ENCODE peak calls at places on chromosomes 4 and X, in nine cellular contexts. One of them, this sample, is unnamed.

GRCh38 chrX:19373034-19373891 is 29.5 kb downstream of the PDHA1 start:
- DNase-seq in A549: no peak
- DNase-seq in PC-9: no peak
- DNase-seq in tibial nerve: no peak
- DNase-seq in mucosa of descending colon: no peak
- DNase-seq in AG10803: no peak
- DNase-seq in GM23338: peak; percentile 56
- DNase-seq in HFF-Myc: no peak
- DNase-seq in AG04449: no peak
- DNase-seq in this sample: no peak

GRCh38 chr4:83109480-83110221 is 4.9 kb downstream of the PLAC8 start:
- DNase-seq in A549: peak; percentile 9
- DNase-seq in PC-9: no peak
- DNase-seq in tibial nerve: no peak
- DNase-seq in mucosa of descending colon: peak; percentile 73
- DNase-seq in AG10803: peak; percentile 35
- DNase-seq in GM23338: peak; percentile 78
- DNase-seq in HFF-Myc: no peak
- DNase-seq in AG04449: no peak
- DNase-seq in this sample: no peak

GRCh38 chrX:9785252-9785943 is 831 bp upstream of the SHROOM2 start:
- DNase-seq in A549: no peak
- DNase-seq in PC-9: no peak
- DNase-seq in tibial nerve: no peak
- DNase-seq in mucosa of descending colon: no peak
- DNase-seq in AG10803: no peak
- DNase-seq in GM23338: peak; percentile 19
- DNase-seq in HFF-Myc: no peak
- DNase-seq in AG04449: no peak
- DNase-seq in this sample: no peak

GRCh38 chrX:115147220-115147619 is 42.0 kb upstream of the RBMXL3 start:
- DNase-seq in A549: peak; percentile 6
- DNase-seq in PC-9: peak; percentile 42
- DNase-seq in tibial nerve: no peak
- DNase-seq in mucosa of descending colon: no peak
- DNase-seq in AG10803: peak; percentile 33
- DNase-seq in GM23338: peak; percentile 8
- DNase-seq in HFF-Myc: no peak
- DNase-seq in AG04449: no peak
- DNase-seq in this sample: no peak

GRCh38 chr4:156778093-156778492 is 193.5 kb downstream of the PDGFC start:
- DNase-seq in A549: no peak
- DNase-seq in PC-9: no peak
- DNase-seq in tibial nerve: no peak
- DNase-seq in mucosa of descending colon: no peak
- DNase-seq in AG10803: peak; percentile 71
- DNase-seq in GM23338: no peak
- DNase-seq in HFF-Myc: no peak
- DNase-seq in AG04449: no peak
- DNase-seq in this sample: no peak

GRCh38 chrX:11759461-11760311 is 1.6 kb downstream of the MSL3 start:
- DNase-seq in A549: peak; percentile 84
- DNase-seq in PC-9: peak; percentile 87
- DNase-seq in tibial nerve: peak; percentile 48
- DNase-seq in mucosa of descending colon: peak; percentile 61
- DNase-seq in AG10803: peak; percentile 92
- DNase-seq in GM23338: peak; percentile 85
- DNase-seq in HFF-Myc: peak; percentile 77
- DNase-seq in AG04449: peak; percentile 41
- DNase-seq in this sample: no peak

GRCh38 chrX:38055170-38055847 is 49.0 kb downstream of the SYTL5 start:
- DNase-seq in A549: no peak
- DNase-seq in PC-9: no peak
- DNase-seq in tibial nerve: no peak
- DNase-seq in mucosa of descending colon: no peak
- DNase-seq in AG10803: peak; percentile 62
- DNase-seq in GM23338: no peak
- DNase-seq in HFF-Myc: no peak
- DNase-seq in AG04449: no peak
- DNase-seq in this sample: no peak

GRCh38 chr4:93573285-93573684 is 255.3 kb upstream of the ATOH1 start:
- DNase-seq in A549: no peak
- DNase-seq in PC-9: no peak
- DNase-seq in tibial nerve: no peak
- DNase-seq in mucosa of descending colon: no peak
- DNase-seq in AG10803: no peak
- DNase-seq in GM23338: no peak
- DNase-seq in HFF-Myc: no peak
- DNase-seq in AG04449: no peak
- DNase-seq in this sample: no peak

GRCh38 chr4:17763352-17763890 is 18.0 kb downstream of the FAM184B start:
- DNase-seq in A549: no peak
- DNase-seq in PC-9: no peak
- DNase-seq in tibial nerve: no peak
- DNase-seq in mucosa of descending colon: no peak
- DNase-seq in AG10803: no peak
- DNase-seq in GM23338: no peak
- DNase-seq in HFF-Myc: no peak
- DNase-seq in AG04449: no peak
- DNase-seq in this sample: no peak

GRCh38 chr4:182478475-182478874 is 235.3 kb downstream of the TENM3 start:
- DNase-seq in A549: peak; percentile 20
- DNase-seq in PC-9: no peak
- DNase-seq in tibial nerve: no peak
- DNase-seq in mucosa of descending colon: no peak
- DNase-seq in AG10803: peak; percentile 50
- DNase-seq in GM23338: peak; percentile 82
- DNase-seq in HFF-Myc: peak; percentile 9
- DNase-seq in AG04449: no peak
- DNase-seq in this sample: no peak

GRCh38 chr4:93201471-93201870 is 627.1 kb upstream of the ATOH1 start:
- DNase-seq in A549: no peak
- DNase-seq in PC-9: no peak
- DNase-seq in tibial nerve: no peak
- DNase-seq in mucosa of descending colon: no peak
- DNase-seq in AG10803: no peak
- DNase-seq in GM23338: no peak
- DNase-seq in HFF-Myc: no peak
- DNase-seq in AG04449: no peak
- DNase-seq in this sample: no peak

GRCh38 chrX:130165181-130165702 is 399 bp downstream of the AIFM1 start:
- DNase-seq in A549: no peak
- DNase-seq in PC-9: no peak
- DNase-seq in tibial nerve: peak; percentile 13
- DNase-seq in mucosa of descending colon: no peak
- DNase-seq in AG10803: peak; percentile 47
- DNase-seq in GM23338: no peak
- DNase-seq in HFF-Myc: no peak
- DNase-seq in AG04449: no peak
- DNase-seq in this sample: no peak

GRCh38 chrX:37608156-37608555 is 36.7 kb downstream of the LANCL3 start:
- DNase-seq in A549: no peak
- DNase-seq in PC-9: no peak
- DNase-seq in tibial nerve: no peak
- DNase-seq in mucosa of descending colon: no peak
- DNase-seq in AG10803: no peak
- DNase-seq in GM23338: peak; percentile 60
- DNase-seq in HFF-Myc: no peak
- DNase-seq in AG04449: no peak
- DNase-seq in this sample: no peak

GRCh38 chrX:134369576-134369975 is 90.4 kb upstream of the HPRT1 start:
- DNase-seq in A549: no peak
- DNase-seq in PC-9: no peak
- DNase-seq in tibial nerve: no peak
- DNase-seq in mucosa of descending colon: no peak
- DNase-seq in AG10803: no peak
- DNase-seq in GM23338: no peak
- DNase-seq in HFF-Myc: no peak
- DNase-seq in AG04449: no peak
- DNase-seq in this sample: no peak

GRCh38 chrX:105876658-105877057 is 54.3 kb downstream of the NRK start:
- DNase-seq in A549: no peak
- DNase-seq in PC-9: no peak
- DNase-seq in tibial nerve: no peak
- DNase-seq in mucosa of descending colon: no peak
- DNase-seq in AG10803: no peak
- DNase-seq in GM23338: peak; percentile 50
- DNase-seq in HFF-Myc: no peak
- DNase-seq in AG04449: no peak
- DNase-seq in this sample: no peak
- TF ChIP-seq CTCF in A549: peak; percentile 23
- TF ChIP-seq CTCF in PC-9: peak; percentile 54
- TF ChIP-seq CTCF in tibial nerve: no peak
- TF ChIP-seq CTCF in mucosa of descending colon: no peak
- TF ChIP-seq CTCF in AG10803: no peak
- TF ChIP-seq CTCF in GM23338: peak; percentile 48
- TF ChIP-seq CTCF in HFF-Myc: no peak
- TF ChIP-seq CTCF in AG04449: peak; percentile 15
- TF ChIP-seq CTCF in this sample: peak; percentile 26

GRCh38 chrX:131703646-131704045 is 159.8 kb downstream of the OR13H1 start:
- DNase-seq in A549: no peak
- DNase-seq in PC-9: no peak
- DNase-seq in tibial nerve: no peak
- DNase-seq in mucosa of descending colon: no peak
- DNase-seq in AG10803: no peak
- DNase-seq in GM23338: no peak
- DNase-seq in HFF-Myc: no peak
- DNase-seq in AG04449: no peak
- DNase-seq in this sample: no peak
- H3K4me3 ChIP-seq in A549: peak overlapping the region; percentile 72
- H3K4me3 ChIP-seq in PC-9: no peak overlapping the region
- H3K4me3 ChIP-seq in tibial nerve: no peak overlapping the region
- H3K4me3 ChIP-seq in mucosa of descending colon: no peak overlapping the region
- H3K4me3 ChIP-seq in AG10803: no peak overlapping the region
- H3K4me3 ChIP-seq in GM23338: no peak overlapping the region
- H3K4me3 ChIP-seq in HFF-Myc: no peak overlapping the region
- H3K4me3 ChIP-seq in AG04449: no peak overlapping the region
- H3K4me3 ChIP-seq in this sample: peak overlapping the region; percentile 83

GRCh38 chr4:40845136-40845910 is 95.6 kb downstream of the NSUN7 start:
- DNase-seq in A549: no peak
- DNase-seq in PC-9: no peak
- DNase-seq in tibial nerve: no peak
- DNase-seq in mucosa of descending colon: no peak
- DNase-seq in AG10803: peak; percentile 68
- DNase-seq in GM23338: no peak
- DNase-seq in HFF-Myc: no peak
- DNase-seq in AG04449: no peak
- DNase-seq in this sample: no peak

GRCh38 chr4:40842725-40843401 is 93.1 kb downstream of the NSUN7 start:
- DNase-seq in A549: no peak
- DNase-seq in PC-9: no peak
- DNase-seq in tibial nerve: no peak
- DNase-seq in mucosa of descending colon: no peak
- DNase-seq in AG10803: no peak
- DNase-seq in GM23338: no peak
- DNase-seq in HFF-Myc: no peak
- DNase-seq in AG04449: no peak
- DNase-seq in this sample: no peak

GRCh38 chr4:40844261-40844660 is 94.5 kb downstream of the NSUN7 start:
- DNase-seq in A549: no peak
- DNase-seq in PC-9: no peak
- DNase-seq in tibial nerve: no peak
- DNase-seq in mucosa of descending colon: no peak
- DNase-seq in AG10803: no peak
- DNase-seq in GM23338: no peak
- DNase-seq in HFF-Myc: no peak
- DNase-seq in AG04449: no peak
- DNase-seq in this sample: no peak

GRCh38 chr4:40842318-40842717 is 92.6 kb downstream of the NSUN7 start:
- DNase-seq in A549: no peak
- DNase-seq in PC-9: no peak
- DNase-seq in tibial nerve: no peak
- DNase-seq in mucosa of descending colon: no peak
- DNase-seq in AG10803: no peak
- DNase-seq in GM23338: no peak
- DNase-seq in HFF-Myc: no peak
- DNase-seq in AG04449: no peak
- DNase-seq in this sample: no peak

GRCh38 chr4:40843696-40844095 is 93.9 kb downstream of the NSUN7 start:
- DNase-seq in A549: no peak
- DNase-seq in PC-9: no peak
- DNase-seq in tibial nerve: no peak
- DNase-seq in mucosa of descending colon: no peak
- DNase-seq in AG10803: no peak
- DNase-seq in GM23338: peak; percentile 76
- DNase-seq in HFF-Myc: no peak
- DNase-seq in AG04449: no peak
- DNase-seq in this sample: no peak
- TF ChIP-seq CTCF in A549: no peak
- TF ChIP-seq CTCF in PC-9: peak; percentile 31
- TF ChIP-seq CTCF in tibial nerve: no peak
- TF ChIP-seq CTCF in mucosa of descending colon: no peak
- TF ChIP-seq CTCF in AG10803: no peak
- TF ChIP-seq CTCF in GM23338: peak; percentile 62
- TF ChIP-seq CTCF in HFF-Myc: peak; percentile 18
- TF ChIP-seq CTCF in AG04449: no peak
- TF ChIP-seq CTCF in this sample: peak; percentile 34

GRCh38 chr4:85577307-85577706 is 102.4 kb downstream of the ARHGAP24 start:
- DNase-seq in A549: no peak
- DNase-seq in PC-9: no peak
- DNase-seq in tibial nerve: no peak
- DNase-seq in mucosa of descending colon: no peak
- DNase-seq in AG10803: no peak
- DNase-seq in GM23338: no peak
- DNase-seq in HFF-Myc: no peak
- DNase-seq in AG04449: no peak
- DNase-seq in this sample: no peak

GRCh38 chr4:85570388-85570787 is 95.4 kb downstream of the ARHGAP24 start:
- DNase-seq in A549: no peak
- DNase-seq in PC-9: no peak
- DNase-seq in tibial nerve: no peak
- DNase-seq in mucosa of descending colon: no peak
- DNase-seq in AG10803: no peak
- DNase-seq in GM23338: no peak
- DNase-seq in HFF-Myc: no peak
- DNase-seq in AG04449: no peak
- DNase-seq in this sample: no peak

GRCh38 chr4:85571008-85571407 is 96.1 kb downstream of the ARHGAP24 start:
- DNase-seq in A549: no peak
- DNase-seq in PC-9: no peak
- DNase-seq in tibial nerve: no peak
- DNase-seq in mucosa of descending colon: no peak
- DNase-seq in AG10803: no peak
- DNase-seq in GM23338: no peak
- DNase-seq in HFF-Myc: no peak
- DNase-seq in AG04449: no peak
- DNase-seq in this sample: no peak

GRCh38 chr4:85569730-85570299 is 94.9 kb downstream of the ARHGAP24 start:
- DNase-seq in A549: no peak
- DNase-seq in PC-9: no peak
- DNase-seq in tibial nerve: no peak
- DNase-seq in mucosa of descending colon: no peak
- DNase-seq in AG10803: no peak
- DNase-seq in GM23338: no peak
- DNase-seq in HFF-Myc: no peak
- DNase-seq in AG04449: no peak
- DNase-seq in this sample: no peak

DNA sequence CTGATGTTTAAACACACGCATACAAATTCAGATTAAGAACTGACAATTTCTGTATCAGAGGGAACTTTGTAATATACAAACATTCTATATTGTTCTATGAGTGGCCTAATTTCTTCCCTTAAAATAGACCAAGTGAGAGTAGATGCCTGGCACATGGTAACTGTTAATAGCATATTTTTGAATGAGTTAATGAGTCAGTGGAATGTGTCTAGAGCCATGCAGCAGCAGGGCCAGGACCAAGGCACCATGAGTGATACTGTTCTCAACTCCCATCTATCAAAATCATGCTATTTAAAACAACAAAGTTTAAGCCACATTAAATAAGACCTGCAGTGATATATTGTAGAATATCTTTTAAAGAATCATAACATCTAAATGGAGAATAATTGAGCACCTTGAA is 98.3 kb downstream of the ARHGAP24 start:
- DNase-seq in A549: no peak
- DNase-seq in PC-9: no peak
- DNase-seq in tibial nerve: no peak
- DNase-seq in mucosa of descending colon: no peak
- DNase-seq in AG10803: peak; percentile 21
- DNase-seq in GM23338: no peak
- DNase-seq in HFF-Myc: no peak
- DNase-seq in AG04449: no peak
- DNase-seq in this sample: no peak
- H3K4me3 ChIP-seq in A549: no peak overlapping the region
- H3K4me3 ChIP-seq in PC-9: no peak overlapping the region
- H3K4me3 ChIP-seq in tibial nerve: no peak overlapping the region
- H3K4me3 ChIP-seq in mucosa of descending colon: no peak overlapping the region
- H3K4me3 ChIP-seq in AG10803: no peak overlapping the region
- H3K4me3 ChIP-seq in GM23338: no peak overlapping the region
- H3K4me3 ChIP-seq in HFF-Myc: no peak overlapping the region
- H3K4me3 ChIP-seq in AG04449: no peak overlapping the region
- H3K4me3 ChIP-seq in this sample: no peak overlapping the region